ENCODE peak calls at places on chromosomes 11 and 22, in four cellular contexts. One of them, this sample, is unnamed.

GRCh38 chr11:58513747-58514367 is 6.0 kb upstream of the OR5B21 start:
- DNase-seq in K562: peak
- DNase-seq in HepG2: peak
- DNase-seq in GM12878: no peak
- DNase-seq in this sample: peak

GRCh38 chr11:129117595-129118350 is 74.4 kb downstream of the ARHGAP32 start:
- DNase-seq in GM12878: no peak
- DNase-seq in HepG2: peak
- DNase-seq in K562: peak
- DNase-seq in this sample: peak

GRCh38 chr11:112661571-112661970 is 299.6 kb upstream of the NCAM1 start:
- DNase-seq in K562: no peak
- DNase-seq in GM12878: no peak
- DNase-seq in HepG2: no peak
- DNase-seq in this sample: no peak

GRCh38 chr22:41780714-41781507 is 19.6 kb upstream of the CCDC134 start:
- DNase-seq in GM12878: peak
- DNase-seq in K562: peak
- DNase-seq in HepG2: peak
- DNase-seq in this sample: no peak

GRCh38 chr22:45240137-45240809 is 421 bp downstream of the KIAA0930 start:
- DNase-seq in HepG2: no peak
- DNase-seq in GM12878: no peak
- DNase-seq in K562: no peak
- DNase-seq in this sample: peak

GRCh38 chr22:31926969-31927368 is 17.4 kb upstream of the YWHAH start:
- DNase-seq in K562: peak
- DNase-seq in HepG2: no peak
- DNase-seq in GM12878: no peak
- DNase-seq in this sample: peak

GRCh38 chr11:130473795-130474377 is 25.4 kb downstream of the ADAMTS15 start:
- DNase-seq in K562: no peak
- DNase-seq in HepG2: no peak
- DNase-seq in GM12878: no peak
- DNase-seq in this sample: no peak

GRCh38 chr11:103659743-103660142 is 376.7 kb upstream of the DDI1 start:
- DNase-seq in K562: no peak
- DNase-seq in GM12878: no peak
- DNase-seq in HepG2: no peak
- DNase-seq in this sample: no peak

GRCh38 chr22:45200862-45201511 is 37.3 kb downstream of the NUP50 start:
- DNase-seq in GM12878: no peak
- DNase-seq in HepG2: no peak
- DNase-seq in K562: no peak
- DNase-seq in this sample: no peak

GRCh38 chr11:75352417-75353206 is 1.2 kb upstream of the ARRB1 start:
- DNase-seq in K562: no peak
- DNase-seq in HepG2: no peak
- DNase-seq in GM12878: no peak
- DNase-seq in this sample: no peak

GRCh38 chr22:22590136-22590891 is 31.2 kb upstream of the PRAME start:
- DNase-seq in HepG2: no peak
- DNase-seq in GM12878: no peak
- DNase-seq in K562: no peak
- DNase-seq in this sample: no peak

GRCh38 chr11:9148035-9148434 is 56.6 kb upstream of the SCUBE2 start:
- DNase-seq in K562: no peak
- DNase-seq in HepG2: no peak
- DNase-seq in GM12878: no peak
- DNase-seq in this sample: no peak

GRCh38 chr22:24285245-24285644 is 14.6 kb downstream of the SPECC1L start:
- DNase-seq in K562: no peak
- DNase-seq in HepG2: no peak
- DNase-seq in GM12878: no peak
- DNase-seq in this sample: no peak

GRCh38 chr22:47567741-47568140 is 805.3 kb downstream of the TBC1D22A start:
- DNase-seq in GM12878: no peak
- DNase-seq in K562: no peak
- DNase-seq in HepG2: no peak
- DNase-seq in this sample: no peak

GRCh38 chr11:131993291-131993690 is 622.9 kb downstream of the NTM start:
- DNase-seq in GM12878: no peak
- DNase-seq in K562: no peak
- DNase-seq in HepG2: no peak
- DNase-seq in this sample: no peak

GRCh38 chr11:102802341-102802740 is 4.4 kb upstream of the MMP1 start:
- DNase-seq in GM12878: no peak
- DNase-seq in K562: no peak
- DNase-seq in HepG2: no peak
- DNase-seq in this sample: no peak

GRCh38 chr22:39492186-39492585 is 9.9 kb upstream of the MIEF1 start:
- DNase-seq in HepG2: no peak
- DNase-seq in GM12878: no peak
- DNase-seq in K562: no peak
- DNase-seq in this sample: no peak
- TF ChIP-seq TARDBP in HepG2: no peak
- TF ChIP-seq TARDBP in GM12878: no peak
- TF ChIP-seq TARDBP in K562: no peak
- TF ChIP-seq TARDBP in this sample: no peak

DNA sequence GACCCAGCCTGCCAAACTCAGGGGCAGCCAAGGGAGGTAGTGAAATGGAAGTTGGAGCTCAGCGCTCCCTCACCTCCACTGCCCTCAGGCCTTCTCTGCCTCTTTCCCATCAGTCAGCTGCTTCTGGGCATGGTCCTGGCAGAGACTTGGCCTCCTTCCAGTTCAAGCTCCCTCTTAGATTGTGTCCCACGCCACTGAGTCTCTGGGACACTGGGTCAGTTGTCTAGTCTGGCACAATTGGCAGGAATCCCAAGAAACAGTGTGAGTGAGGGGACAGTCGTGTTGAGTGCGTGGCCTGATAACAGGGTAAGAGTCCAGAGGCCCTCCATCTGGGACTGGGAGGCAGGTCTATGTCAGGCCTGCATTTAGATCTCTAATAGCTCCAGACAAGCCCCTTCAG is 7.1 kb upstream of the SLC35E4 start:
- DNase-seq in K562: no peak
- DNase-seq in GM12878: no peak
- DNase-seq in HepG2: no peak
- DNase-seq in this sample: no peak
- TF ChIP-seq FOXK2 in K562: no peak
- TF ChIP-seq FOXK2 in GM12878: no peak
- TF ChIP-seq FOXK2 in HepG2: no peak
- TF ChIP-seq FOXK2 in this sample: no peak

GRCh38 chr11:118417801-118418200 is 16.4 kb downstream of the ATP5MG start:
- DNase-seq in HepG2: no peak
- DNase-seq in GM12878: no peak
- DNase-seq in K562: no peak
- DNase-seq in this sample: no peak
- TF ChIP-seq SP1 in HepG2: no peak
- TF ChIP-seq SP1 in GM12878: no peak
- TF ChIP-seq SP1 in K562: no peak
- TF ChIP-seq SP1 in this sample: no peak

GRCh38 chr22:39845522-39845921 is 48.0 kb downstream of the ENTHD1 start:
- DNase-seq in HepG2: no peak
- DNase-seq in GM12878: no peak
- DNase-seq in K562: no peak
- DNase-seq in this sample: no peak

GRCh38 chr22:39839198-39839597 is 54.4 kb downstream of the ENTHD1 start:
- DNase-seq in HepG2: no peak
- DNase-seq in GM12878: peak
- DNase-seq in K562: no peak
- DNase-seq in this sample: no peak

GRCh38 chr22:39839917-39840510 is 53.5 kb downstream of the ENTHD1 start:
- DNase-seq in HepG2: no peak
- DNase-seq in GM12878: peak
- DNase-seq in K562: peak
- DNase-seq in this sample: no peak
- TF ChIP-seq TARDBP in HepG2: no peak
- TF ChIP-seq TARDBP in GM12878: no peak
- TF ChIP-seq TARDBP in K562: no peak
- TF ChIP-seq TARDBP in this sample: no peak

DNA sequence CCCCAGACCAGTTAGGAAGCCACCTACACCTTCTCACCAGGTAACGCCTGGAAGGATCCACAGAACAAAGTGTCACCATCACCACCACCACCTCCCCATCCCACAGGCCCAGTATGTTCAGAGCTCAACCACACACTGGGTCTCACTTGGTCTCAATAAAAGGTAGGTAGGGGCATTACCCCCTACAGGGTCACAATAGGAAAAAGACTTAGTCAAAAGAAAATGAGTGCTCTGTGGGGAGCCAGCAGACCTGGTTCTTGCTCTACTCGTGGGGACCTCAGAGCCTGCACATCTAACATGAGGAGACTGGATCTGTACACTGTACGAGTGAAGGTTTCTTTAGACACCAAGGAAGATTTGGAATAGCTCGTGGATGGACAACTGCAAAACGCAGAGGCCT is 49.3 kb downstream of the HIRA start:
- DNase-seq in K562: no peak
- DNase-seq in GM12878: no peak
- DNase-seq in HepG2: no peak
- DNase-seq in this sample: no peak
- TF ChIP-seq FOXK2 in K562: no peak
- TF ChIP-seq FOXK2 in GM12878: no peak
- TF ChIP-seq FOXK2 in HepG2: no peak
- TF ChIP-seq FOXK2 in this sample: no peak

GRCh38 chr11:31825453-31826391 is 14.6 kb upstream of the PAX6 start:
- DNase-seq in GM12878: no peak
- DNase-seq in K562: no peak
- DNase-seq in HepG2: no peak
- DNase-seq in this sample: no peak

GRCh38 chr11:31827458-31828206 is 16.5 kb upstream of the PAX6 start:
- DNase-seq in HepG2: no peak
- DNase-seq in K562: no peak
- DNase-seq in GM12878: no peak
- DNase-seq in this sample: no peak

GRCh38 chr11:31824791-31825452 is 13.8 kb upstream of the PAX6 start:
- DNase-seq in HepG2: no peak
- DNase-seq in GM12878: no peak
- DNase-seq in K562: no peak
- DNase-seq in this sample: no peak

GRCh38 chr11:31828217-31828616 is 17.1 kb upstream of the PAX6 start:
- DNase-seq in GM12878: no peak
- DNase-seq in K562: no peak
- DNase-seq in HepG2: no peak
- DNase-seq in this sample: no peak

DNA sequence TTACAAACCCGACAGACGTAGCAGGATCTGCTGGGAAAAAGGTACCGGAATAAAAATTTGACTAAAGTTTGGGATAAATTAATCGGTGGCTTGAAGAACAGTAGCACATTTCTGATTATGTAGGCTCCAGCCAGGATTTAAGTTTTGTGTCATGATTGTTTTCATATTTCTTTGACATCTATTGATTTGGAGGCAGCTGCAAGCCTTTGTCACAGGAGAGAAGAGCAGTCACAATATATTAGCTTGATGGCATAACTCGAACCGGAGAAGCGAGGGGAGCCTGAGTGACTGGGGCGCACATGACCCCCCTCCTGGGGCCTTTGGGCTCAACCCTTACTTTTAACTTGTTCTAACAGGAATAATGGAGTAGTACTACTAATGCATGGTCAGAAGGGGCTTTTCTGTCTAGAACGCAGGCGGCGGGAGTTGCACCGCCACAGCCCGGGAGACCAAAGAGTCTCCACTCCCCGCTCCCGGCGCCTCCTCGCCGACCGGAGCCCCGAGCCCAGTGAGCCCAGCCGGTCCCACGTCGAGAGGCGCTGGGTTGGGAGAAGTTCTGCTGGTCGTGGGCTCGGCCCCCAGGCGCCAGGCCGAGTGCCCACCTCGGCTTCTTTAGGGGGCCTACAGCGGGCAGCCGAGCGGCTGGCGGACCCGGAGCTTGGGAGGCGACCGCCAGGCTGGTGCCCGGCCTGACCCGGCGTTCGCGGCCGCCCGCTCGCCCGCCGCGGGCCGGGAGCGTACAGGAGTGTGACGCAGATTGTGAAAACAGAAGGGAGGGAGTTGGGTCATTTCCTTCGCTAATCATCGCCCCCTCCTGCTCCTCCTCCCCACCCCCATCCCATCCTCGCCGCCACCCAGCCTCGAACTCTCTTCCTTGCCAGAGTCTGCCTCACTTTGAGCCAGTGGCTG is 15.7 kb upstream of the PAX6 start:
- DNase-seq in HepG2: no peak
- DNase-seq in K562: no peak
- DNase-seq in GM12878: no peak
- DNase-seq in this sample: no peak
- TF ChIP-seq SP1 in HepG2: no peak
- TF ChIP-seq SP1 in K562: no peak
- TF ChIP-seq SP1 in GM12878: no peak
- TF ChIP-seq SP1 in this sample: no peak

GRCh38 chr11:105911454-105911853 is 110.6 kb downstream of the MSANTD4 start:
- DNase-seq in K562: no peak
- DNase-seq in HepG2: no peak
- DNase-seq in GM12878: no peak
- DNase-seq in this sample: no peak
- TF ChIP-seq TARDBP in K562: no peak
- TF ChIP-seq TARDBP in HepG2: no peak
- TF ChIP-seq TARDBP in GM12878: no peak
- TF ChIP-seq TARDBP in this sample: no peak

DNA sequence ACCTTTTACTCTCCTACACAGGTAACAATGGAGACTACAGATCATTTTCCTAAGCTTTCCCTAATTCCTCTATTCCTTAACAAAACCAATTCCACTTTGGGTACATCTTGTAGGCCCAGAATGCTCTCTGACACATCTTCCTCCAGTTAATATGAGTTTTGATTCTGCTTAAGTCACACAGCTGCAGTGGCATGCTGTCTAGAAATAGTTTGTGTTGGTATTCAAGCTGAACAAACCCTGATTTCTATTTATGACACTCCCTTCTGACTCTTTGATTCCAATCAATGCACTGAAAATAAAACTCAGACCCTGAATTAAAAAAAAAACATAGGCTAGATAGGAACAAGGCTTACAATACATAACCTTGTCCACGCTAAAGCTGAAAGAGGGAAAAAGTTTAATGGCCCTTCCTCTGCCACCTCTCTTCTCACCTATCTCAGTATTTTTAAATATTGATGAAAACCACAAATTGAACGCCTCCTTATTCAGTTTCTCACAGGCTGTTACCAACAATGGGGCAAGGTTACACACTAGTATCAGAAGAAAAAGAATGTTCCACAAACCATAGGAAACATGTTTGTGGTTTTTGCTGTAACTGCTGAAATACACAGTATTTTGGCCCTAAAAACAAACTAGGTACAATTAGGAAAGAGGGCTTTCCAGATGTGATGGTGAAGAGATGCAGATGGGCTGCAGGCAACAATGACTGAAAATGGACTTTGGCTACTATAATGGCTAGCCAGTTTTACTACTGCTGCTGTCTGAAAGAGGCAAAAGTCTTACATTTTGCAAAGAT is 35.7 kb upstream of the GAB2 start:
- DNase-seq in GM12878: no peak
- DNase-seq in K562: no peak
- DNase-seq in HepG2: no peak
- DNase-seq in this sample: no peak
- TF ChIP-seq FOXK2 in GM12878: no peak
- TF ChIP-seq FOXK2 in K562: no peak
- TF ChIP-seq FOXK2 in HepG2: no peak
- TF ChIP-seq FOXK2 in this sample: no peak

This sample was measured in HEK293T.